ENCODE peak calls at places on chromosomes 5 and 9, in ten cellular contexts. T is colonic mucosa, A is GM20000, P is ovary, N is HCT116, Q is WTC11, R is type B pancreatic cell, K is GM06990, W is bronchial epithelial cell, S is fibroblast of lung. M is an unnamed sample.

GRCh38 chr9:69945671-69946141 is 97.9 kb upstream of the MAMDC2 start:
- DNase-seq in T (no peak), A (no peak), P (peak; percentile 42), N (no peak), Q (no peak), R (no peak), K (no peak), W (peak; percentile 17), S (peak; percentile 36), M (no peak)

GRCh38 chr5:180898621-180899246 is at the start of gene BTNL8:
- DNase-seq in T (peak; percentile 83), A (no peak), P (no peak), N (no peak), Q (no peak), R (no peak), K (no peak), W (peak; percentile 56), S (no peak), M (no peak)

GRCh38 chr5:119402081-119402480 is 46.3 kb downstream of the TNFAIP8 start:
- DNase-seq in T (no peak), A (no peak), P (no peak), N (no peak), Q (no peak), R (no peak), K (no peak), W (no peak), S (no peak), M (no peak)

GRCh38 chr5:148563021-148563420 is 91.3 kb downstream of the HTR4 start:
- DNase-seq in T (no peak), A (no peak), P (no peak), N (no peak), Q (no peak), R (no peak), K (no peak), W (no peak), S (no peak), M (no peak)

GRCh38 chr9:121609845-121610637 is 41.4 kb upstream of the DAB2IP start:
- DNase-seq in T (no peak), A (no peak), P (peak; percentile 53), N (peak; percentile 62), Q (no peak), R (no peak), K (no peak), W (peak; percentile 91), S (peak; percentile 92), M (no peak)

GRCh38 chr5:67214713-67215591 is 18.4 kb upstream of the CD180 start:
- DNase-seq in T (peak; percentile 75), A (no peak), P (no peak), N (no peak), Q (no peak), R (no peak), K (no peak), W (peak; percentile 11), S (no peak), M (no peak)

GRCh38 chr9:128635266-128636023 is 21.2 kb downstream of the DYNC2I2 start:
- DNase-seq in T (peak; percentile 93), A (no peak), P (peak; percentile 88), N (peak; percentile 94), Q (peak; percentile 84), R (peak; percentile 84), K (no peak), W (peak; percentile 93), S (peak; percentile 95), M (no peak)

GRCh38 chr5:96876292-96876850 is at the start of gene ERAP2:
- DNase-seq in T (peak; percentile 40), A (peak; percentile 43), P (no peak), N (no peak), Q (no peak), R (no peak), K (peak; percentile 37), W (peak; percentile 68), S (peak; percentile 63), M (no peak)

GRCh38 chr5:135085133-135085935 is 51.3 kb upstream of the PITX1 start:
- DNase-seq in T (no peak), A (no peak), P (no peak), N (peak; percentile 6), Q (no peak), R (no peak), K (no peak), W (peak; percentile 71), S (peak; percentile 23), M (no peak)

GRCh38 chr5:137316346-137316736 is 182.8 kb downstream of the SPOCK1 start:
- DNase-seq in T (no peak), A (no peak), P (no peak), N (no peak), Q (no peak), R (no peak), K (no peak), W (no peak), S (peak; percentile 76), M (no peak)

GRCh38 chr5:149636191-149636860 is 55.0 kb downstream of the ARHGEF37 start:
- DNase-seq in T (no peak), A (no peak), P (no peak), N (no peak), Q (no peak), R (no peak), K (no peak), W (no peak), S (no peak), M (no peak)

GRCh38 chr9:87648606-87649005 is 77.3 kb upstream of the CTSL start:
- DNase-seq in T (no peak), A (no peak), P (no peak), N (no peak), Q (no peak), R (no peak), K (no peak), W (no peak), S (no peak), M (no peak)

GRCh38 chr9:113646491-113646890 is 183.0 kb downstream of the RGS3 start:
- DNase-seq in T (no peak), A (no peak), P (no peak), N (no peak), Q (no peak), R (no peak), K (no peak), W (no peak), S (no peak), M (no peak)

GRCh38 chr5:177472460-177473441 is 683 bp downstream of the DBN1 start:
- DNase-seq in T (no peak), A (peak; percentile 94), P (peak; percentile 55), N (no peak), Q (peak; percentile 53), R (no peak), K (peak; percentile 81), W (no peak), S (peak; percentile 53), M (peak; percentile 95)

DNA sequence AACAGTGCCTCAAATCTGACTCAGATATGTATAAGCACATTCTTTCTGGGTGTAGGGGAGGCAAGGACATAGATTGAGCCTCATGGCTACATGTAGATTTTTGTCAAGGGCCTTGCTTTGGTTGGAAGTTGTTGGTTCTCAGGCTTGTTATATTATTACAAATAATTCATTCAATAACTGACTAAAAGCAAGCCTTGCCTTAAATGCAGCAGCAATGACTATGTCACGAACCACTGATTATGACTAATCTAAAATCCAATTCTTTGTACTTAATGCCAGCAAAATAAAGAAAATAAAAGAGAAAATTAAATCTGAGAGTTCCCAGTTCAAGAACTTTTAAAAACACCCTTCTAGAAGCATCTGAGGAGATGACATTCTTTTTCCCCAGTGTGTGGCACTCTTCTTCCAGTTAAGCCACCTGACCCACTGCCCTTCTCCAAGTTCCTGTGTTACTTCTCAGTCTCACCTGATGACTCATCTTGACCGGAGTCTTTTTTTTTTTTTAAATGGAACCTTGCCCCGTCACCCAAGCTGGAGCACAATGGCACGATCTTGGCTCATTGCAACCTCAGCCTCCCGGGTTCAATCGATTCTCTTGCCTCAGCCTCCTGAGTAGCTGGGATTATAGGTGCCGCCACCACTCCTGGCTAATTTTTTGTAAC is 223.9 kb upstream of the DAB2 start:
- DNase-seq in T (peak; percentile 45), A (no peak), P (no peak), N (peak; percentile 88), Q (no peak), R (no peak), K (no peak), W (peak; percentile 72), S (peak; percentile 51), M (no peak)
- TF ChIP-seq CTCF in T (no peak), A (no peak), P (no peak), N (peak; percentile 22), Q (no peak), R (no peak), K (no peak), W (no peak), S (no peak), M (no peak)

GRCh38 chr5:31825775-31826068 is 186.8 kb downstream of the PDZD2 start:
- DNase-seq in T (no peak), A (no peak), P (no peak), N (no peak), Q (no peak), R (no peak), K (no peak), W (no peak), S (no peak), M (no peak)
- TF ChIP-seq CTCF in T (no peak), A (no peak), P (no peak), N (no peak), Q (no peak), R (peak; percentile 6), K (no peak), W (no peak), S (no peak), M (no peak)

GRCh38 chr5:56326116-56326515 is 93.0 kb upstream of the ANKRD55 start:
- DNase-seq in T (no peak), A (no peak), P (no peak), N (no peak), Q (no peak), R (no peak), K (no peak), W (no peak), S (no peak), M (no peak)

GRCh38 chr5:56321236-56321881 is 88.2 kb upstream of the ANKRD55 start:
- DNase-seq in T (no peak), A (no peak), P (no peak), N (no peak), Q (no peak), R (no peak), K (no peak), W (no peak), S (no peak), M (no peak)

GRCh38 chr5:56322592-56322991 is 89.5 kb upstream of the ANKRD55 start:
- DNase-seq in T (no peak), A (no peak), P (no peak), N (no peak), Q (no peak), R (no peak), K (no peak), W (no peak), S (no peak), M (no peak)

GRCh38 chr5:56325039-56325438 is 91.9 kb upstream of the ANKRD55 start:
- DNase-seq in T (no peak), A (no peak), P (no peak), N (no peak), Q (no peak), R (no peak), K (no peak), W (no peak), S (no peak), M (no peak)

GRCh38 chr5:56323505-56323904 is 90.4 kb upstream of the ANKRD55 start:
- DNase-seq in T (no peak), A (no peak), P (no peak), N (no peak), Q (no peak), R (no peak), K (no peak), W (peak; percentile 80), S (peak; percentile 72), M (no peak)
- TF ChIP-seq CTCF in T (no peak), A (no peak), P (no peak), N (no peak), Q (no peak), R (no peak), K (no peak), W (no peak), S (no peak), M (no peak)

GRCh38 chr5:42894057-42894456 is 82.4 kb upstream of the SELENOP start:
- DNase-seq in T (no peak), A (no peak), P (no peak), N (no peak), Q (peak; percentile 88), R (no peak), K (no peak), W (no peak), S (no peak), M (no peak)
- TF ChIP-seq CTCF in T (no peak), A (no peak), P (no peak), N (peak; percentile 40), Q (peak; percentile 39), R (no peak), K (peak; percentile 29), W (no peak), S (peak; percentile 23), M (no peak)